ENCODE peak calls at places on chromosomes 1 and 21, in eight cellular contexts. E, R, D, L, K, C, H and A are unnamed samples.

GRCh38 chr21:37710555-37711293 is 205.5 kb downstream of the KCNJ6 start:
- DNase-seq in E (no peak), R (peak), D (no peak), L (no peak), K (no peak), C (peak), H (peak), A (no peak)

GRCh38 chr1:168472244-168472643 is 71.6 kb downstream of the XCL2 start:
- DNase-seq in E (no peak), R (no peak), D (no peak), L (no peak), K (no peak), C (no peak), H (no peak), A (no peak)

GRCh38 chr1:199226163-199226562 is 587.3 kb downstream of the PTPRC start:
- DNase-seq in E (no peak), R (no peak), D (no peak), L (peak), K (no peak), C (no peak), H (no peak), A (no peak)

GRCh38 chr21:39137248-39138186 is 45.7 kb downstream of the PSMG1 start:
- DNase-seq in E (no peak), R (no peak), D (no peak), L (no peak), K (no peak), C (no peak), H (no peak), A (no peak)

GRCh38 chr21:34946385-34947121 is 102.5 kb downstream of the RUNX1 start:
- DNase-seq in E (no peak), R (no peak), D (no peak), L (no peak), K (no peak), C (no peak), H (no peak), A (no peak)

GRCh38 chr1:197027359-197027758 is 39.7 kb downstream of the F13B start:
- DNase-seq in E (no peak), R (no peak), D (no peak), L (no peak), K (no peak), C (no peak), H (no peak), A (no peak)

GRCh38 chr1:24888061-24888970 is 41.8 kb downstream of the RUNX3 start:
- DNase-seq in E (no peak), R (no peak), D (no peak), L (no peak), K (peak), C (no peak), H (no peak), A (no peak)

GRCh38 chr1:150233359-150234308 is 2.3 kb downstream of the ANP32E start:
- DNase-seq in E (no peak), R (no peak), D (no peak), L (no peak), K (peak), C (no peak), H (peak), A (no peak)

GRCh38 chr1:167360120-167360519 is 139.4 kb downstream of the POU2F1 start:
- DNase-seq in E (peak), R (no peak), D (no peak), L (no peak), K (no peak), C (no peak), H (no peak), A (no peak)

GRCh38 chr1:26288311-26288941 is 8.5 kb downstream of the SH3BGRL3 start:
- DNase-seq in E (no peak), R (no peak), D (no peak), L (no peak), K (no peak), C (no peak), H (no peak), A (no peak)

GRCh38 chr1:171872430-171872829 is 31.1 kb downstream of the DNM3 start:
- DNase-seq in E (no peak), R (no peak), D (no peak), L (no peak), K (no peak), C (no peak), H (no peak), A (no peak)

GRCh38 chr1:14968251-14968812 is 185.2 kb upstream of the TMEM51 start:
- DNase-seq in E (peak), R (peak), D (peak), L (peak), K (peak), C (peak), H (no peak), A (no peak)

GRCh38 chr1:154747841-154748766 is 122.0 kb downstream of the KCNN3 start:
- DNase-seq in E (no peak), R (peak), D (no peak), L (no peak), K (peak), C (no peak), H (peak), A (peak)

GRCh38 chr1:46525253-46525983 is 26.0 kb downstream of the KNCN start:
- DNase-seq in E (no peak), R (no peak), D (no peak), L (no peak), K (no peak), C (no peak), H (no peak), A (no peak)

GRCh38 chr1:2526824-2527552 is 592 bp upstream of the PANK4 start:
- DNase-seq in E (no peak), R (peak), D (peak), L (peak), K (no peak), C (no peak), H (no peak), A (no peak)

GRCh38 chr1:163589735-163590134 is 268.0 kb downstream of the NUF2 start:
- DNase-seq in E (no peak), R (no peak), D (no peak), L (no peak), K (no peak), C (no peak), H (no peak), A (no peak)

GRCh38 chr1:94876362-94876761 is 50.5 kb downstream of the CNN3 start:
- DNase-seq in E (no peak), R (no peak), D (no peak), L (no peak), K (no peak), C (no peak), H (no peak), A (no peak)

GRCh38 chr1:2392071-2392442 is 416 bp downstream of the RER1 start:
- DNase-seq in E (no peak), R (no peak), D (no peak), L (no peak), K (no peak), C (no peak), H (no peak), A (no peak)

GRCh38 chr1:202688401-202688800 is 21.9 kb downstream of the SYT2 start:
- DNase-seq in E (no peak), R (no peak), D (no peak), L (peak), K (no peak), C (no peak), H (no peak), A (no peak)

GRCh38 chr1:30809514-30810263 is 52.1 kb upstream of the LAPTM5 start:
- DNase-seq in E (peak), R (no peak), D (no peak), L (peak), K (no peak), C (no peak), H (peak), A (peak)

GRCh38 chr21:45378258-45378966 is 26.6 kb upstream of the COL18A1 start:
- DNase-seq in E (peak), R (peak), D (no peak), L (no peak), K (peak), C (no peak), H (no peak), A (no peak)